ENCODE peak calls at places on chromosome 9, in six cellular contexts. One of them, this sample, is unnamed.

GRCh38 chr9:35733109-35733541 is 659 bp downstream of the CREB3 start:
- DNase-seq in adipocyte: peak
- DNase-seq in type B pancreatic cell: no peak
- DNase-seq in fibroblast of lung: peak
- DNase-seq in kidney glomerular epithelial cell: peak
- DNase-seq in hepatic stellate cell: peak
- DNase-seq in this sample: no peak

GRCh38 chr9:70340572-70340971 is 73.9 kb downstream of the KLF9 start:
- DNase-seq in adipocyte: peak
- DNase-seq in type B pancreatic cell: no peak
- DNase-seq in fibroblast of lung: peak
- DNase-seq in kidney glomerular epithelial cell: peak
- DNase-seq in hepatic stellate cell: peak
- DNase-seq in this sample: no peak

GRCh38 chr9:130185494-130186005 is 13.3 kb downstream of the NCS1 start:
- DNase-seq in adipocyte: peak
- DNase-seq in type B pancreatic cell: peak
- DNase-seq in fibroblast of lung: peak
- DNase-seq in kidney glomerular epithelial cell: no peak
- DNase-seq in hepatic stellate cell: peak
- DNase-seq in this sample: no peak

GRCh38 chr9:83754383-83754977 is 46.7 kb upstream of the UBQLN1 start:
- DNase-seq in adipocyte: no peak
- DNase-seq in type B pancreatic cell: no peak
- DNase-seq in fibroblast of lung: no peak
- DNase-seq in kidney glomerular epithelial cell: no peak
- DNase-seq in hepatic stellate cell: no peak
- DNase-seq in this sample: no peak

GRCh38 chr9:122065923-122066629 is 27.0 kb downstream of the TTLL11 start:
- DNase-seq in adipocyte: no peak
- DNase-seq in type B pancreatic cell: no peak
- DNase-seq in fibroblast of lung: no peak
- DNase-seq in kidney glomerular epithelial cell: no peak
- DNase-seq in hepatic stellate cell: no peak
- DNase-seq in this sample: no peak

GRCh38 chr9:71675857-71676165 is 92.5 kb downstream of the CEMIP2 start:
- DNase-seq in adipocyte: no peak
- DNase-seq in type B pancreatic cell: no peak
- DNase-seq in fibroblast of lung: no peak
- DNase-seq in kidney glomerular epithelial cell: no peak
- DNase-seq in hepatic stellate cell: no peak
- DNase-seq in this sample: no peak

GRCh38 chr9:7779201-7779600 is 20.4 kb downstream of the DMAC1 start:
- DNase-seq in adipocyte: no peak
- DNase-seq in type B pancreatic cell: no peak
- DNase-seq in fibroblast of lung: no peak
- DNase-seq in kidney glomerular epithelial cell: no peak
- DNase-seq in hepatic stellate cell: no peak
- DNase-seq in this sample: no peak

GRCh38 chr9:16870606-16871357 is at the start of gene BNC2:
- DNase-seq in adipocyte: peak
- DNase-seq in type B pancreatic cell: peak
- DNase-seq in fibroblast of lung: peak
- DNase-seq in kidney glomerular epithelial cell: peak
- DNase-seq in hepatic stellate cell: peak
- DNase-seq in this sample: peak

GRCh38 chr9:126028746-126029145 is 281.6 kb downstream of the PBX3 start:
- DNase-seq in adipocyte: no peak
- DNase-seq in type B pancreatic cell: no peak
- DNase-seq in fibroblast of lung: no peak
- DNase-seq in kidney glomerular epithelial cell: no peak
- DNase-seq in hepatic stellate cell: no peak
- DNase-seq in this sample: no peak

GRCh38 chr9:89623925-89624420 is 19.2 kb downstream of the GADD45G start:
- DNase-seq in adipocyte: no peak
- DNase-seq in type B pancreatic cell: no peak
- DNase-seq in fibroblast of lung: no peak
- DNase-seq in kidney glomerular epithelial cell: no peak
- DNase-seq in hepatic stellate cell: no peak
- DNase-seq in this sample: no peak

GRCh38 chr9:124527781-124528180 is 20.6 kb upstream of the NR5A1 start:
- DNase-seq in adipocyte: peak
- DNase-seq in type B pancreatic cell: no peak
- DNase-seq in fibroblast of lung: peak
- DNase-seq in kidney glomerular epithelial cell: peak
- DNase-seq in hepatic stellate cell: no peak
- DNase-seq in this sample: no peak